ENCODE peak calls at places on chromosomes 11 and 22, in seven cellular contexts. U is sigmoid colon, Y is transverse colon, M is GM10248, F is Caco-2, N is cardiac fibroblast, K is coronary artery. X is an unnamed sample.

GRCh38 chr22:26502688-26503561 is 9.3 kb downstream of the TFIP11 start:
- DNase-seq in K (no peak), Y (peak; percentile 55), N (peak; percentile 52), U (no peak), M (peak; percentile 66), F (peak; percentile 46), X (no peak)

GRCh38 chr11:104803770-104804169 is 94.5 kb downstream of the CASP12 start:
- DNase-seq in K (no peak), U (no peak), Y (no peak), M (no peak), N (no peak), F (no peak), X (no peak)

GRCh38 chr11:102347526-102348331 is 715 bp downstream of the BIRC2 start:
- DNase-seq in K (no peak), F (peak; percentile 40), N (peak; percentile 52), Y (peak; percentile 17), M (no peak), U (no peak), X (no peak)

GRCh38 chr11:110818032-110818687 is 105.9 kb upstream of the ARHGAP20 start:
- DNase-seq in F (peak; percentile 6), M (no peak), N (peak; percentile 71), K (no peak), U (no peak), Y (no peak), X (no peak)

GRCh38 chr22:41308054-41308453 is 6.7 kb downstream of the ZC3H7B start:
- DNase-seq in K (no peak), M (no peak), U (peak; percentile 76), F (no peak), Y (no peak), N (peak; percentile 66), X (no peak)

GRCh38 chr11:56533054-56533740 is 9.9 kb downstream of the OR5M11 start:
- DNase-seq in K (no peak), M (no peak), Y (peak; percentile 24), U (no peak), N (no peak), F (no peak), X (no peak)

GRCh38 chr11:78110830-78111229 is 28.6 kb downstream of the ALG8 start:
- DNase-seq in F (no peak), U (no peak), K (no peak), M (no peak), Y (no peak), N (peak; percentile 53), X (no peak)

GRCh38 chr11:79353706-79354105 is 87.1 kb downstream of the TENM4 start:
- DNase-seq in K (no peak), Y (no peak), N (no peak), M (no peak), U (no peak), F (no peak), X (no peak)

DNA sequence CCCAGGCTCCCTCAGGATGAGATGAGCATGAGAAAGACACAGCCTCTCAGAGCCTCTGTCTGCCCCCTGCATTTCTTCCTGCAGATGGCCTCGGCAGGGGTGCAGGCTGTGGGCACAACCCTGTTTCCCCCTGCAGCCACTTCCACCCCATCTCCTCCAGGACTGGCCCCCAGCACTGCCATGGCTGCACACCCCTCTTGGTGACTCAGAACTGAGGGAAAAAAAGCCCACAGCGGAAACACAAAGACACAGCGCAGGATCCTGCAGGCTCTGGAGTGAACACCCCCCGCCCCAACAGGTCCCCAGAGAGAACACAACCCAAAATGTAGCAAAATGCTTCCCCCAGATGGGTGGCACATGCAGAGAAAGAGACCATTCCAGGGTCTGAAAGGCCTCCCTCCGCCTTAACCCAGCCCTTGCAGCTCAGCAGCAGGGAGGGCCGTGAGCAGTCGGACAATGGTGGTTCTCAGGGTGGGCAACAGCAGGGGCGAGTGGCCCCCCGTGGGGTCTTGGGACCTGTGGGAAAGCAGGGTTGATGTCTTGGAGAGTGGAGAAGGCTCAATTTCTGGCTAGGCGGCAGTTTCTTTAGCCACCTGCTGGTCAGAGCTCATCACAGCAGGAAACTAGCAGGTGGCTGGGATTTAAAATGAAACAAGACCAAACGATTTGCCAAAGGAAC is 8.0 kb downstream of the TUBGCP6 start:
- DNase-seq in K (no peak), M (no peak), F (no peak), Y (no peak), N (peak; percentile 45), U (no peak), X (no peak)
- TF ChIP-seq CTCF in K (no peak), M (peak; percentile 30), F (peak; percentile 53), Y (peak; percentile 35), N (peak; percentile 56), U (no peak), X (peak; percentile 36)

DNA sequence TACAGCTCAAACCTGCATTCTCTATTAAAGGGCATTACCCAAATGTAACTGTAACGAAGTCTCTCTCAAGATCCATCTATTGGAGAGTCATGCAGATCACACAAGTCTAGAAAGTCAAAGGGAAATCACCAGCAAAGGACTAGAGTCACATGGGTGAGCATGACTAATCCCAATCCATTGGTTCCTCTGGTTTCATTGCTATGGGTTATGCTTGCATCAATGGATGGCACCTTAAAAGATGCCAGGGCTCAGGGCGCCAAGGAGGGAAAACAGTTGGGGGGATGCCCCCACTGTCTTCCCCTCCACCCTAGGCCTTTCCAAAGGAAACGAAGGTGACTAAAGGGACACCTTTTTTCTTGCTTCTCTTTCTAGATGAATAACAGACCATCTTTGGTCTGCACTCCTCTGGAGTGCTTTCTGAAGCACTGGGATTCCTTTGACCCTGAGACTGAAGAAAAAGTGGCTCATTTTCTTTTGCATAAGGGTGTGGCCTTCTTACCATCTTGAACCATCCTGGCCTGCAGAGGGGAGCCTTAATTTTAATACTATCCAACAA is 8.1 kb downstream of the NXPE4 start:
- DNase-seq in F (no peak), M (no peak), U (no peak), Y (no peak), K (no peak), N (no peak), X (no peak)
- TF ChIP-seq CTCF in F (no peak), M (no peak), U (no peak), Y (no peak), K (no peak), N (no peak), X (no peak)

DNA sequence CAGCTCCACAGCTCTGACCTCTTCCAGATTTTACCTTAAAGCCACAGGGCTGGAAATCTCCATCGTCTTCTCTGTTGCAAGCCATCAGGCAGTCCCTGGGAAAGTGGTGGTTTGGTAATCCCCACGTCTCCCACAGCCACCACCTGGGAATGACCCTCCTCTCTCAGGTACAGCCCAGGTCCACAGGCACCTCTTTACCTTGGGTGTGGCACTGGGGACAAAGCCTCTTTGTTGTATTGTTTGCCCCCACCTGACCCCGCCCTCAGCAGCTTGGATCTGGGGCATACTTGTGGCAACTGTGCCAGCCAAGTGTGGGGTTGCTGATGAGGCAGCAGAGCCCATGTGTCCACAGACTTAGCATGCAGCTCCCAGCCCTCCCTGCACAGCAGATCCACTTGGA is 77.6 kb downstream of the LRRC32 start:
- DNase-seq in F (no peak), N (no peak), K (no peak), M (no peak), Y (peak; percentile 82), U (no peak), X (no peak)
- TF ChIP-seq CTCF in F (no peak), N (no peak), K (no peak), M (no peak), Y (no peak), U (no peak), X (no peak)

GRCh38 chr11:34358666-34359547 is 1.1 kb upstream of the ABTB2 start:
- DNase-seq in F (peak; percentile 68), N (peak; percentile 89), U (peak; percentile 88), Y (peak; percentile 73), M (peak; percentile 68), K (peak; percentile 88), X (peak; percentile 60)

GRCh38 chr11:34357646-34358257 is at the start of gene ABTB2:
- DNase-seq in M (peak; percentile 96), K (peak; percentile 98), N (peak; percentile 97), Y (peak; percentile 99), F (peak; percentile 99), U (peak; percentile 99), X (peak; percentile 95)

GRCh38 chr11:34360056-34360455 is 2.2 kb upstream of the ABTB2 start:
- DNase-seq in U (no peak), K (no peak), M (no peak), N (no peak), Y (no peak), F (no peak), X (no peak)

GRCh38 chr11:34358258-34358665 is 452 bp upstream of the ABTB2 start:
- DNase-seq in Y (peak; percentile 67), U (peak; percentile 88), F (peak; percentile 72), K (peak; percentile 81), M (no peak), N (peak; percentile 62), X (no peak)

DNA sequence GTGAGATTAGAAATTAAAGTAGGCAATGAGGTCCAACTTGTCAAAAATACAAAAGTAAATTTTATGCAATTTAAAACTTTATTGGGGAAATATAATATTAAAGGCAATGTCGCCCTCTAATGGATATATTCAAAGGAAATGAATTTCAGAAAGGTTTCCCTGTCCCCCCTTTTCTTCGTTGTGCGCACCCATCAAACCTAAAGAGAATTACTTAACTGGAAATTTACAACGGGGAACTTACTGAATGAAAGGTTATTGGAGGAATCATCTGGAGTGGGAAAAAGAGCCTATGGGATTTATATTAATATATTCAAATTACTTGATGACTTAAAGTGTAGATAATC is 1.7 kb upstream of the ABTB2 start:
- DNase-seq in K (no peak), U (no peak), F (no peak), M (no peak), N (no peak), Y (no peak), X (no peak)
- TF ChIP-seq CTCF in K (peak; percentile 1), U (no peak), F (peak; percentile 72), M (peak; percentile 20), N (no peak), Y (peak; percentile 44), X (peak; percentile 82)

DNA sequence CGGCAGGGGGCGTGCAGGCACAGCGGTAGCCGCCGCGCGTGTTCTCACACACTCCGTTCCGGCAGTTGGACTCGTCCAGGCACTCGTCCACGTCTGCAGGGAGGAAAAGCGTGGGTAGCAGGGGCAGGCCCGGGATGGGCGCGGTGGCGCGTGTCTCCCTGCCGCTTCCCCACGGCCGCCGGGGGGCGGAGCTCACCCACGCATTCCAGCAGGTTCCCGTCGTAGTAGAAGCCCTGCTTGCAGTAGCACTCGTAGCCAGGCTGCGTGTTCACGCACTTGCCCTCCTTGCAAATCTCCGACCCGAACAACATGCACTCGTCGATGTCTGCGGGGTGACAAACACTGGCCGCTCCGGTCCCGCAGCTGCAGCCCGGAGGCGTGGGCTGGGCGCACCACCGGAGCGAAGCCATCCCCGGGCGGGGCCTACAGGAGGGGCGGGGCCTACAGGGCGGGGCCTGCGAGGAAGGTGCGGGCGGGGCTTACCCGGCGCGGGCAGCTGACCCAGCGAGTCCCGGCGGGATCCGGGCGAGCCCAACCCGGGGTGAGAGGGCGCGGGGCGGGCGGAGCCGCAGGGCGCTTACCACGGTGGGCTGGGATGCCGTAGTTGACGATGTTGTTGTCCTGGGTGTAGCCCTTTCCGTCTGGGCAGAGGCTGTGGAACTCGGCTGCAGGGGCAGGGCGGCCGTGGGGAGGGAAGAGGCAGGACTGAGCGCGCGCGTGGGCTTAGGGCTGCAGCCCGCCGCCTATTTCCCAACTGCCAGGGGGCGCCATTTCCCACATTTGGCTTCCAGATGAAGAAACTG is 15.6 kb downstream of the SCYL1 start:
- DNase-seq in F (peak; percentile 74), Y (peak; percentile 97), U (peak; percentile 95), K (peak; percentile 96), N (peak; percentile 91), M (peak; percentile 98), X (peak; percentile 85)
- TF ChIP-seq CTCF in F (peak; percentile 64), Y (peak; percentile 81), U (peak; percentile 90), K (peak; percentile 82), N (peak; percentile 87), M (peak; percentile 81), X (peak; percentile 80)

X was measured in CD14-positive monocyte.